ENCODE peak calls at places on chromosomes 4 and X, in seven cellular contexts. One of them, this sample, is unnamed.

GRCh38 chr4:10354746-10355145 is 102.5 kb downstream of the ZNF518B start:
- DNase-seq in HepG2: no peak
- DNase-seq in A549: no peak
- DNase-seq in GM23338: no peak
- DNase-seq in K562: no peak
- DNase-seq in HCT116: no peak
- DNase-seq in HL-60: no peak
- DNase-seq in this sample: no peak

GRCh38 chrX:15404712-15405111 is 20.5 kb upstream of the VEGFD start:
- DNase-seq in K562: no peak
- DNase-seq in GM23338: no peak
- DNase-seq in HCT116: no peak
- DNase-seq in HepG2: no peak
- DNase-seq in A549: no peak
- DNase-seq in HL-60: no peak
- DNase-seq in this sample: no peak

GRCh38 chrX:17679820-17680219 is 57.5 kb upstream of the SCML1 start:
- DNase-seq in HepG2: no peak
- DNase-seq in A549: no peak
- DNase-seq in K562: no peak
- DNase-seq in GM23338: no peak
- DNase-seq in HL-60: no peak
- DNase-seq in HCT116: no peak
- DNase-seq in this sample: no peak

GRCh38 chr4:6308890-6309643 is 39.4 kb downstream of the WFS1 start:
- DNase-seq in A549: no peak
- DNase-seq in K562: no peak
- DNase-seq in HL-60: no peak
- DNase-seq in HepG2: peak
- DNase-seq in HCT116: no peak
- DNase-seq in GM23338: peak
- DNase-seq in this sample: no peak

GRCh38 chr4:13733817-13734216 is 106.3 kb upstream of the BOD1L1 start:
- DNase-seq in HL-60: no peak
- DNase-seq in A549: no peak
- DNase-seq in K562: no peak
- DNase-seq in HepG2: no peak
- DNase-seq in GM23338: no peak
- DNase-seq in HCT116: no peak
- DNase-seq in this sample: no peak

GRCh38 chr4:54784188-54784671 is 126.5 kb downstream of the KIT start:
- DNase-seq in HL-60: peak
- DNase-seq in K562: peak
- DNase-seq in A549: no peak
- DNase-seq in GM23338: no peak
- DNase-seq in HCT116: no peak
- DNase-seq in HepG2: no peak
- DNase-seq in this sample: no peak

GRCh38 chr4:165131247-165131832 is 18.7 kb upstream of the TMEM192 start:
- DNase-seq in HepG2: peak
- DNase-seq in A549: peak
- DNase-seq in GM23338: peak
- DNase-seq in HL-60: peak
- DNase-seq in K562: peak
- DNase-seq in HCT116: peak
- DNase-seq in this sample: peak

GRCh38 chr4:142238589-142238988 is 602.2 kb downstream of the IL15 start:
- DNase-seq in HepG2: no peak
- DNase-seq in HCT116: no peak
- DNase-seq in GM23338: no peak
- DNase-seq in HL-60: no peak
- DNase-seq in A549: no peak
- DNase-seq in K562: no peak
- DNase-seq in this sample: no peak

GRCh38 chr4:168569066-168569908 is 72.4 kb downstream of the PALLD start:
- DNase-seq in A549: no peak
- DNase-seq in K562: peak
- DNase-seq in HepG2: peak
- DNase-seq in GM23338: no peak
- DNase-seq in HL-60: no peak
- DNase-seq in HCT116: peak
- DNase-seq in this sample: no peak

GRCh38 chr4:78414116-78414515 is 137.5 kb upstream of the ANXA3 start:
- DNase-seq in HCT116: no peak
- DNase-seq in HL-60: no peak
- DNase-seq in GM23338: no peak
- DNase-seq in HepG2: no peak
- DNase-seq in K562: no peak
- DNase-seq in A549: no peak
- DNase-seq in this sample: no peak

GRCh38 chr4:48483006-48483776 is at the start of gene SLC10A4:
- DNase-seq in HCT116: no peak
- DNase-seq in K562: peak
- DNase-seq in HepG2: no peak
- DNase-seq in HL-60: no peak
- DNase-seq in GM23338: peak
- DNase-seq in A549: peak
- DNase-seq in this sample: no peak

GRCh38 chr4:143358923-143359694 is 22.4 kb downstream of the GAB1 start:
- DNase-seq in HL-60: peak
- DNase-seq in K562: no peak
- DNase-seq in A549: no peak
- DNase-seq in HepG2: no peak
- DNase-seq in HCT116: no peak
- DNase-seq in GM23338: no peak
- DNase-seq in this sample: no peak

GRCh38 chr4:112296949-112297483 is at the start of gene ALPK1:
- DNase-seq in HL-60: peak
- DNase-seq in A549: peak
- DNase-seq in GM23338: no peak
- DNase-seq in HCT116: peak
- DNase-seq in HepG2: peak
- DNase-seq in K562: no peak
- DNase-seq in this sample: no peak

GRCh38 chr4:40918330-40918729 is 168.6 kb downstream of the NSUN7 start:
- DNase-seq in HepG2: no peak
- DNase-seq in A549: no peak
- DNase-seq in HL-60: peak
- DNase-seq in K562: no peak
- DNase-seq in GM23338: no peak
- DNase-seq in HCT116: no peak
- DNase-seq in this sample: no peak

GRCh38 chr4:145735330-145735638 is 55.3 kb downstream of the C4orf51 start:
- DNase-seq in K562: no peak
- DNase-seq in HL-60: no peak
- DNase-seq in HCT116: no peak
- DNase-seq in A549: peak
- DNase-seq in GM23338: peak
- DNase-seq in HepG2: peak
- DNase-seq in this sample: no peak

GRCh38 chr4:164874791-164875190 is 2.2 kb upstream of the APELA start:
- DNase-seq in HCT116: no peak
- DNase-seq in K562: no peak
- DNase-seq in HepG2: no peak
- DNase-seq in HL-60: no peak
- DNase-seq in A549: no peak
- DNase-seq in GM23338: no peak
- DNase-seq in this sample: no peak

GRCh38 chrX:9942086-9942485 is 25.1 kb upstream of the CLDN34 start:
- DNase-seq in HCT116: no peak
- DNase-seq in HL-60: peak
- DNase-seq in GM23338: no peak
- DNase-seq in K562: no peak
- DNase-seq in HepG2: no peak
- DNase-seq in A549: no peak
- DNase-seq in this sample: peak

GRCh38 chr4:103996637-103997036 is 276.9 kb upstream of the TACR3 start:
- DNase-seq in HL-60: peak
- DNase-seq in K562: no peak
- DNase-seq in GM23338: peak
- DNase-seq in HepG2: peak
- DNase-seq in A549: peak
- DNase-seq in HCT116: peak
- DNase-seq in this sample: no peak

GRCh38 chr4:32172086-32172485 is 1451.9 kb downstream of the PCDH7 start:
- DNase-seq in A549: no peak
- DNase-seq in K562: no peak
- DNase-seq in HL-60: no peak
- DNase-seq in HCT116: no peak
- DNase-seq in GM23338: no peak
- DNase-seq in HepG2: no peak
- DNase-seq in this sample: no peak

GRCh38 chr4:32172761-32173160 is 1452.6 kb downstream of the PCDH7 start:
- DNase-seq in HCT116: no peak
- DNase-seq in A549: no peak
- DNase-seq in K562: no peak
- DNase-seq in HL-60: no peak
- DNase-seq in GM23338: no peak
- DNase-seq in HepG2: no peak
- DNase-seq in this sample: no peak

GRCh38 chr4:32169841-32170240 is 1449.7 kb downstream of the PCDH7 start:
- DNase-seq in HCT116: no peak
- DNase-seq in K562: no peak
- DNase-seq in HepG2: no peak
- DNase-seq in GM23338: no peak
- DNase-seq in HL-60: no peak
- DNase-seq in A549: no peak
- DNase-seq in this sample: no peak
- TF ChIP-seq REST in HCT116: no peak
- TF ChIP-seq REST in K562: no peak
- TF ChIP-seq REST in HepG2: no peak
- TF ChIP-seq REST in GM23338: no peak
- TF ChIP-seq REST in HL-60: no peak
- TF ChIP-seq REST in A549: no peak
- TF ChIP-seq REST in this sample: no peak

GRCh38 chrX:12400218-12400617 is 261.9 kb downstream of the FRMPD4 start:
- DNase-seq in GM23338: no peak
- DNase-seq in HepG2: no peak
- DNase-seq in HCT116: no peak
- DNase-seq in A549: no peak
- DNase-seq in K562: no peak
- DNase-seq in HL-60: no peak
- DNase-seq in this sample: no peak

GRCh38 chrX:12401252-12401651 is 263.0 kb downstream of the FRMPD4 start:
- DNase-seq in HepG2: no peak
- DNase-seq in HCT116: no peak
- DNase-seq in K562: no peak
- DNase-seq in A549: no peak
- DNase-seq in HL-60: no peak
- DNase-seq in GM23338: no peak
- DNase-seq in this sample: no peak

DNA sequence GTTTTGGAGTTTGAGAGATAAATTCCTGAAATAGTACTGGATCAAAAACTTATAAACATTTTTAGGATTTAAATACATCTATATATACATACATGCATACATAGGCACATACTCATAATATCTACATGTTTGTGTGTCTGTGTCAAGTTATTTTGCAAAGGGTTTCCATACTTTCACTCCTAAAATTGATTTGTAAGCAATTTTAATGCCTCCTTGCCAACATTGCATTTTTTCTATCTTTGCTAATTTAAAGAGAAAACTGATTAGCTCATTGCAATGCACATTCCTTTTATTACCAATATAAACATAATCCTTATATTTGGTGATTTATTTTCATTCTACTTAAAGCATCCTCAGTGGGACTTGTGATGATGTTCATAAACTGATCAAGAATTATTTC is 258.3 kb downstream of the FRMPD4 start:
- DNase-seq in A549: no peak
- DNase-seq in K562: no peak
- DNase-seq in HCT116: no peak
- DNase-seq in GM23338: no peak
- DNase-seq in HL-60: no peak
- DNase-seq in HepG2: no peak
- DNase-seq in this sample: no peak
- TF ChIP-seq REST in A549: no peak
- TF ChIP-seq REST in K562: no peak
- TF ChIP-seq REST in HCT116: no peak
- TF ChIP-seq REST in GM23338: no peak
- TF ChIP-seq REST in HL-60: no peak
- TF ChIP-seq REST in HepG2: no peak
- TF ChIP-seq REST in this sample: no peak

GRCh38 chr4:153111426-153112070 is 92.7 kb upstream of the TRIM2 start:
- DNase-seq in K562: no peak
- DNase-seq in GM23338: no peak
- DNase-seq in HepG2: no peak
- DNase-seq in A549: no peak
- DNase-seq in HL-60: no peak
- DNase-seq in HCT116: no peak
- DNase-seq in this sample: no peak
- TF ChIP-seq REST in K562: no peak
- TF ChIP-seq REST in GM23338: no peak
- TF ChIP-seq REST in HepG2: no peak
- TF ChIP-seq REST in A549: no peak
- TF ChIP-seq REST in HL-60: no peak
- TF ChIP-seq REST in HCT116: no peak
- TF ChIP-seq REST in this sample: no peak

GRCh38 chr4:118872181-118872580 is 16.5 kb upstream of the SYNPO2 start:
- DNase-seq in A549: no peak
- DNase-seq in HepG2: no peak
- DNase-seq in K562: no peak
- DNase-seq in GM23338: no peak
- DNase-seq in HCT116: no peak
- DNase-seq in HL-60: no peak
- DNase-seq in this sample: no peak

GRCh38 chr4:118867311-118868067 is 21.2 kb upstream of the SYNPO2 start:
- DNase-seq in HepG2: no peak
- DNase-seq in HCT116: no peak
- DNase-seq in A549: no peak
- DNase-seq in GM23338: no peak
- DNase-seq in HL-60: no peak
- DNase-seq in K562: no peak
- DNase-seq in this sample: no peak

GRCh38 chr4:118865091-118865708 is 23.5 kb upstream of the SYNPO2 start:
- DNase-seq in K562: no peak
- DNase-seq in GM23338: peak
- DNase-seq in HepG2: peak
- DNase-seq in HL-60: peak
- DNase-seq in A549: peak
- DNase-seq in HCT116: peak
- DNase-seq in this sample: no peak

DNA sequence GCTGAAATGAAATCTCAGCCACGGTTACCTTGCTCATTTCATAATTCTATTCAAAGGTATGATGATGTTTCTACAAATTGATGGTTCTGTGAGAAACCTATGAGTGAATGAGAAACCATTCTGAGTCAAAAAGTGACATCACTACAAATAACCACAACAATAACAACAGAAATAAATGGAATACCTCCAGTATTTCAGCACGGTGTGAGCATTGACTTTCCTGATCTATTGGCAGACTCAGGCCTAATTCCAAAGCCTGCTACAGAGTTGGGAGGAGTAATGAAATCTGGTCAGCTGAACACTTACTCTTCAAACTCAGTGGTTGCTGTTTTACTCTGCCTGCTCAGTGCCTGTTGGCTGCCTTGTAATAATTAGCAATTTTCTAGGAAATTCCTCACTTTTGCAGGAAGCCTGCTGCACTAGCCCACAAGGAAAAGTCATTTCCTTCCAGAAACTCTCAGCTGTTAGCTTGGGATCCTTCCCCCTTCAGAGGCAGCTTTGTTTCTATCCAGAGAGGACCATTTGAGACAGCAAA is 18.8 kb upstream of the SYNPO2 start:
- DNase-seq in HCT116: no peak
- DNase-seq in HepG2: no peak
- DNase-seq in HL-60: no peak
- DNase-seq in K562: no peak
- DNase-seq in A549: no peak
- DNase-seq in GM23338: peak
- DNase-seq in this sample: no peak
- TF ChIP-seq REST in HCT116: no peak
- TF ChIP-seq REST in HepG2: no peak
- TF ChIP-seq REST in HL-60: no peak
- TF ChIP-seq REST in K562: no peak
- TF ChIP-seq REST in A549: no peak
- TF ChIP-seq REST in GM23338: no peak
- TF ChIP-seq REST in this sample: no peak

This sample was measured in GM12878.